ENCODE peak calls at places on chromosome 6, in six cellular contexts. One of them, this sample, is unnamed.

GRCh38 chr6:43268782-43269272 is 25.5 kb downstream of the TTBK1 start:
- DNase-seq in SW480: no peak
- DNase-seq in fibroblast of mammary gland: no peak
- DNase-seq in NCI-H1092 treated with DMSO at 0.1 percent for 48 hours: no peak
- DNase-seq in activated naive CD8-positive, alpha-beta T cell treated with anti-CD3 and anti-CD28 coated beads, Interleukin-2, amount 50 U/mL, for 24 hours: no peak
- DNase-seq in T-helper 17 cell: no peak
- DNase-seq in this sample: no peak

GRCh38 chr6:3885262-3886036 is 36.3 kb downstream of the FAM50B start:
- DNase-seq in fibroblast of mammary gland: no peak
- DNase-seq in T-helper 17 cell: no peak
- DNase-seq in NCI-H1092 treated with DMSO at 0.1 percent for 48 hours: no peak
- DNase-seq in activated naive CD8-positive, alpha-beta T cell treated with anti-CD3 and anti-CD28 coated beads, Interleukin-2, amount 50 U/mL, for 24 hours: no peak
- DNase-seq in SW480: peak; percentile 59
- DNase-seq in this sample: no peak

GRCh38 chr6:169619650-169620049 is 82.2 kb downstream of the WDR27 start:
- DNase-seq in T-helper 17 cell: no peak
- DNase-seq in SW480: no peak
- DNase-seq in NCI-H1092 treated with DMSO at 0.1 percent for 48 hours: no peak
- DNase-seq in fibroblast of mammary gland: peak; percentile 67
- DNase-seq in activated naive CD8-positive, alpha-beta T cell treated with anti-CD3 and anti-CD28 coated beads, Interleukin-2, amount 50 U/mL, for 24 hours: no peak
- DNase-seq in this sample: no peak

GRCh38 chr6:29845405-29846006 is 17.9 kb downstream of the HLA-G start:
- DNase-seq in SW480: peak; percentile 80
- DNase-seq in NCI-H1092 treated with DMSO at 0.1 percent for 48 hours: no peak
- DNase-seq in fibroblast of mammary gland: no peak
- DNase-seq in activated naive CD8-positive, alpha-beta T cell treated with anti-CD3 and anti-CD28 coated beads, Interleukin-2, amount 50 U/mL, for 24 hours: no peak
- DNase-seq in T-helper 17 cell: no peak
- DNase-seq in this sample: peak; percentile 15

GRCh38 chr6:153787341-153787606 is 251.8 kb upstream of the OPRM1 start:
- DNase-seq in NCI-H1092 treated with DMSO at 0.1 percent for 48 hours: no peak
- DNase-seq in SW480: no peak
- DNase-seq in activated naive CD8-positive, alpha-beta T cell treated with anti-CD3 and anti-CD28 coated beads, Interleukin-2, amount 50 U/mL, for 24 hours: no peak
- DNase-seq in T-helper 17 cell: no peak
- DNase-seq in fibroblast of mammary gland: no peak
- DNase-seq in this sample: no peak

GRCh38 chr6:656460-657252 is at the start of gene HUS1B:
- DNase-seq in SW480: no peak
- DNase-seq in activated naive CD8-positive, alpha-beta T cell treated with anti-CD3 and anti-CD28 coated beads, Interleukin-2, amount 50 U/mL, for 24 hours: no peak
- DNase-seq in fibroblast of mammary gland: no peak
- DNase-seq in T-helper 17 cell: no peak
- DNase-seq in NCI-H1092 treated with DMSO at 0.1 percent for 48 hours: no peak
- DNase-seq in this sample: no peak

GRCh38 chr6:153044295-153044694 is 41.8 kb upstream of the MTRF1L start:
- DNase-seq in SW480: no peak
- DNase-seq in fibroblast of mammary gland: peak; percentile 40
- DNase-seq in NCI-H1092 treated with DMSO at 0.1 percent for 48 hours: no peak
- DNase-seq in activated naive CD8-positive, alpha-beta T cell treated with anti-CD3 and anti-CD28 coated beads, Interleukin-2, amount 50 U/mL, for 24 hours: no peak
- DNase-seq in T-helper 17 cell: no peak
- DNase-seq in this sample: peak; percentile 42

GRCh38 chr6:112249489-112249888 is 4.9 kb downstream of the LAMA4 start:
- DNase-seq in NCI-H1092 treated with DMSO at 0.1 percent for 48 hours: no peak
- DNase-seq in SW480: no peak
- DNase-seq in activated naive CD8-positive, alpha-beta T cell treated with anti-CD3 and anti-CD28 coated beads, Interleukin-2, amount 50 U/mL, for 24 hours: no peak
- DNase-seq in T-helper 17 cell: no peak
- DNase-seq in fibroblast of mammary gland: peak; percentile 89
- DNase-seq in this sample: no peak

GRCh38 chr6:129671442-129672344 is 38.3 kb downstream of the ARHGAP18 start:
- DNase-seq in activated naive CD8-positive, alpha-beta T cell treated with anti-CD3 and anti-CD28 coated beads, Interleukin-2, amount 50 U/mL, for 24 hours: peak; percentile 63
- DNase-seq in T-helper 17 cell: no peak
- DNase-seq in fibroblast of mammary gland: peak; percentile 70
- DNase-seq in SW480: no peak
- DNase-seq in NCI-H1092 treated with DMSO at 0.1 percent for 48 hours: no peak
- DNase-seq in this sample: no peak